ENCODE peak calls at places on chromosomes 11 and 22, in ten cellular contexts. S is posterior vena cava; P is iPS-NIHi11; I is AG10803; X is HEK293T; Y is posterior cingulate gyrus; V is KG1; B is stimulated activated CD8-positive, alpha-beta memory T cell treated with anti-CD3 and anti-CD28 coated beads, Interleukin-12 subunit alpha, Interleukin-12 subunit beta, amount 100 ng/mL, for 1 hour; A is stimulated activated CD4-positive, alpha-beta T cell treated with anti-CD3 and anti-CD28 coated beads, Interleukin-1b, Interleukin-23, amount 100 ng/mL, for 1 hour; M is LHCN-M2. Z is an unnamed sample.

GRCh38 chr11:121795206-121795605 is 320.8 kb downstream of the BLID start:
- DNase-seq in X (no peak), S (no peak), Y (peak), V (no peak), P (no peak), I (no peak), A (no peak), B (no peak), M (no peak), Z (no peak)

GRCh38 chr11:119396835-119397234 is 15.3 kb upstream of the USP2 start:
- DNase-seq in A (no peak), B (no peak), P (no peak), I (no peak), X (no peak), V (no peak), S (no peak), M (no peak), Y (no peak), Z (no peak)

GRCh38 chr11:14347991-14348390 is 11.0 kb downstream of the RRAS2 start:
- DNase-seq in P (no peak), Y (no peak), B (no peak), I (no peak), S (no peak), A (no peak), V (no peak), X (no peak), M (no peak), Z (no peak)

GRCh38 chr11:2999464-2999998 is 7.4 kb upstream of the NAP1L4 start:
- DNase-seq in B (no peak), A (no peak), M (no peak), P (no peak), I (no peak), S (peak), V (no peak), X (no peak), Y (no peak), Z (no peak)

GRCh38 chr22:30251661-30252226 is 5.2 kb upstream of the LIF start:
- DNase-seq in I (no peak), P (no peak), Y (no peak), X (no peak), A (no peak), M (peak), V (no peak), S (no peak), B (no peak), Z (peak)

GRCh38 chr22:47175761-47176359 is 413.4 kb downstream of the TBC1D22A start:
- DNase-seq in I (no peak), B (no peak), A (no peak), M (no peak), P (no peak), S (peak), Y (peak), X (no peak), V (no peak), Z (no peak)

GRCh38 chr11:70575396-70576060 is 177.2 kb downstream of the CTTN start:
- DNase-seq in P (no peak), M (no peak), Y (no peak), X (no peak), I (no peak), B (no peak), V (no peak), A (no peak), S (peak), Z (no peak)

GRCh38 chr11:32116668-32117067 is 25.8 kb downstream of the RCN1 start:
- DNase-seq in V (no peak), B (no peak), X (no peak), P (no peak), M (no peak), S (no peak), A (no peak), Y (no peak), I (no peak), Z (no peak)

GRCh38 chr22:48070760-48071159 is 1308.3 kb downstream of the TBC1D22A start:
- DNase-seq in I (no peak), X (no peak), S (no peak), B (no peak), V (no peak), A (no peak), P (no peak), M (no peak), Y (no peak), Z (no peak)

GRCh38 chr22:36587289-36588154 is 58.6 kb upstream of the EIF3D start:
- DNase-seq in Y (no peak), X (no peak), I (peak), B (no peak), S (peak), V (no peak), A (no peak), M (peak), P (no peak), Z (no peak)

GRCh38 chr11:95652002-95652472 is 137.5 kb downstream of the FAM76B start:
- DNase-seq in X (no peak), I (no peak), Y (no peak), B (no peak), V (no peak), P (no peak), M (no peak), A (no peak), S (no peak), Z (no peak)

GRCh38 chr11:3614742-3615171 is 27.0 kb downstream of the ART5 start:
- DNase-seq in V (no peak), I (peak), S (no peak), X (no peak), P (no peak), Y (no peak), B (no peak), A (no peak), M (peak), Z (no peak)

GRCh38 chr11:72589802-72590761 is 84.1 kb downstream of the PDE2A start:
- DNase-seq in Y (no peak), M (peak), V (no peak), I (peak), P (peak), A (no peak), S (peak), B (no peak), X (peak), Z (peak)

GRCh38 chr22:20949698-20950183 is 17.3 kb upstream of the AIFM3 start:
- DNase-seq in P (no peak), I (no peak), S (peak), V (no peak), M (no peak), A (no peak), X (no peak), B (no peak), Y (no peak), Z (no peak)

GRCh38 chr11:92886243-92886905 is 83.1 kb upstream of the MTNR1B start:
- DNase-seq in P (peak), V (peak), X (peak), A (no peak), S (no peak), M (peak), Y (no peak), I (peak), B (no peak), Z (no peak)

GRCh38 chr22:45163074-45163416 is 680 bp upstream of the NUP50 start:
- DNase-seq in Y (no peak), B (no peak), S (no peak), V (no peak), P (peak), I (peak), X (peak), A (no peak), M (peak), Z (no peak)

GRCh38 chr11:129709801-129710398 is 105.7 kb upstream of the TMEM45B start:
- DNase-seq in P (no peak), M (no peak), B (no peak), A (no peak), X (no peak), S (peak), Y (no peak), V (no peak), I (no peak), Z (no peak)

GRCh38 chr11:106088896-106089295 is 11.4 kb downstream of the AASDHPPT start:
- DNase-seq in A (no peak), B (no peak), M (peak), Y (no peak), V (no peak), S (no peak), P (no peak), X (no peak), I (no peak), Z (no peak)

GRCh38 chr11:76335827-76336226 is 45.1 kb downstream of the THAP12 start:
- DNase-seq in Y (no peak), A (no peak), M (no peak), I (no peak), P (no peak), B (no peak), S (no peak), V (peak), X (no peak), Z (no peak)